ENCODE peak calls at places on chromosomes 4 and X, in nine cellular contexts. L, J, W, B, F, Q, N, V and E are unnamed samples.

GRCh38 chr4:48985976-48986653 is at the start of gene CWH43:
- DNase-seq in W (no peak), F (peak), N (no peak), L (no peak), V (no peak), Q (no peak), B (no peak), J (peak), E (no peak)

GRCh38 chr4:101393256-101393655 is 45.9 kb upstream of the PPP3CA start:
- DNase-seq in V (no peak), F (peak), W (peak), Q (peak), J (no peak), B (no peak), N (no peak), L (peak), E (no peak)

GRCh38 chrX:152245231-152245630 is 106.9 kb upstream of the MAGEA10 start:
- DNase-seq in N (no peak), V (no peak), W (peak), B (no peak), L (peak), F (peak), Q (no peak), J (no peak), E (no peak)

GRCh38 chrX:40303256-40304077 is 205.7 kb upstream of the BCOR start:
- DNase-seq in Q (no peak), W (no peak), V (no peak), F (no peak), L (no peak), N (no peak), J (no peak), B (no peak), E (no peak)

GRCh38 chr4:186840222-186840701 is 116.6 kb upstream of the FAT1 start:
- DNase-seq in Q (no peak), L (peak), F (no peak), J (no peak), V (peak), B (no peak), N (peak), W (no peak), E (no peak)

GRCh38 chrX:30949554-30949953 is 60.5 kb upstream of the TAB3 start:
- DNase-seq in N (no peak), B (no peak), Q (no peak), W (no peak), J (peak), V (no peak), L (no peak), F (no peak), E (no peak)

GRCh38 chrX:108735680-108736508 is 469 bp downstream of the IRS4 start:
- DNase-seq in L (no peak), J (no peak), N (no peak), Q (no peak), W (peak), B (no peak), V (no peak), F (no peak), E (no peak)

GRCh38 chr4:182536221-182536620 is 293.0 kb downstream of the TENM3 start:
- DNase-seq in Q (no peak), N (no peak), V (no peak), B (no peak), W (no peak), F (no peak), J (peak), L (no peak), E (no peak)

GRCh38 chr4:1676605-1677525 is 7.2 kb downstream of the FAM53A start:
- DNase-seq in J (no peak), W (no peak), V (no peak), F (no peak), L (no peak), N (no peak), Q (no peak), B (no peak), E (no peak)

DNA sequence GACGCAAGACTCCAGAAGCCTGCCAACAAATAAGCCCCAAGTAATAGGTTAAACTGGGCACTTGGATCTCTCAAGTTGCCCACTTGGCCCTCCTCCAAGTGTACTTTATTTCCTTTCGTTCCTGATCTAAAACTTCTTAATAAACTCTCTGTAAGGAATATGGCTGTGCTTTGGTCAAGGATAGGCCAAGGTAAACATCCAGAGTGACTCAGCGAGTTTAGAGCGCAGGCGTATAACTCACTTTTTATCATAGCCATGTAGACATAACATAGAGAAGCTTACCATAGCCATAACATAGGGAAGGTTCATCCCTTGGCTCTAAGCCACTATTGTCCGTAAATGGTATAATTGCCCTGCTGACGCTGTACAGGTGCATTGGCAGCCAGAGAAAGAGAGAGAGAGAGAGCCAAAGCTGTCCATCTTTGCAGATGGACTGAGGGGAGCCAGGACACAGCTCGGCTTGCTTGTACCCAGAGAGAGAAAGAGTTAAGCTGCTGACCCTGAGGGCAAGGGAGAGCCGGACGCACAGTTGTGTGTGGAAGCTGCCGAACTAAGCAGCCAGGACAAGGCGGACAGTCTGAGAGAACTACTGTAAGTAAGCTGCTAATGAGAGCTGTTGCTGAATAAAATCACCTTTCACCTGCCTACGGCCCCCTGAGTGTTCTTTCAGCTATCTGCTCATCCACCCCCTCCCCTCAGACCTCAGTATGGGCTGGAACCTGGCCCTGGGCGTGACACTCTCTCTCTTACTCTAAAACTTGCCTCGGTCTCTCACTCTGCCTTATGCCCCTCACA is 1.8 kb downstream of the TLR1 start:
- DNase-seq in J (peak), V (no peak), F (peak), Q (no peak), B (no peak), N (no peak), W (no peak), L (no peak), E (no peak)
- H3K4me3 ChIP-seq in J (no peak), V (peak), F (no peak), Q (no peak), B (no peak), N (no peak), W (no peak), L (no peak), E (no peak)

GRCh38 chr4:107989162-107989536 is 540 bp upstream of the HADH start:
- DNase-seq in Q (peak), L (no peak), N (no peak), W (no peak), B (no peak), F (no peak), J (no peak), V (no peak), E (no peak)

GRCh38 chr4:107994894-107995293 is 5.2 kb downstream of the HADH start:
- DNase-seq in F (no peak), V (no peak), W (no peak), L (no peak), Q (no peak), N (no peak), B (no peak), J (no peak), E (no peak)

GRCh38 chr4:107989537-107990386 is at the start of gene HADH:
- DNase-seq in N (peak), L (peak), V (peak), W (peak), Q (peak), F (peak), B (peak), J (peak), E (peak)

GRCh38 chr4:107993969-107994368 is 4.3 kb downstream of the HADH start:
- DNase-seq in W (no peak), F (no peak), J (no peak), B (no peak), L (no peak), N (no peak), V (no peak), Q (no peak), E (no peak)

GRCh38 chr4:107991945-107992625 is 2.4 kb downstream of the HADH start:
- DNase-seq in B (no peak), F (no peak), J (no peak), V (no peak), W (no peak), L (peak), N (no peak), Q (peak), E (no peak)
- H3K4me3 ChIP-seq in B (no peak), F (peak), J (no peak), V (no peak), W (no peak), L (no peak), N (no peak), Q (no peak), E (no peak)

GRCh38 chrX:103584606-103585005 is 709 bp upstream of the TCEAL4 start:
- DNase-seq in J (peak), W (no peak), V (no peak), F (peak), B (no peak), L (no peak), N (no peak), Q (no peak), E (no peak)
- H3K4me3 ChIP-seq in J (peak), W (peak), V (peak), F (peak), B (no peak), L (no peak), N (no peak), Q (no peak), E (peak)

GRCh38 chrX:17564689-17565409 is 172.4 kb upstream of the SCML1 start:
- DNase-seq in N (no peak), B (no peak), F (no peak), V (no peak), Q (no peak), W (peak), L (peak), J (no peak), E (no peak)

GRCh38 chrX:17563076-17563475 is 174.2 kb upstream of the SCML1 start:
- DNase-seq in B (no peak), L (no peak), N (no peak), W (no peak), V (no peak), J (no peak), Q (no peak), F (peak), E (no peak)

GRCh38 chrX:17560385-17560784 is 176.9 kb upstream of the SCML1 start:
- DNase-seq in B (no peak), W (peak), Q (no peak), F (peak), J (no peak), V (no peak), L (no peak), N (no peak), E (no peak)

GRCh38 chrX:17563515-17563914 is 173.8 kb upstream of the SCML1 start:
- DNase-seq in J (no peak), F (peak), W (peak), L (peak), N (no peak), V (no peak), Q (no peak), B (no peak), E (no peak)

DNA sequence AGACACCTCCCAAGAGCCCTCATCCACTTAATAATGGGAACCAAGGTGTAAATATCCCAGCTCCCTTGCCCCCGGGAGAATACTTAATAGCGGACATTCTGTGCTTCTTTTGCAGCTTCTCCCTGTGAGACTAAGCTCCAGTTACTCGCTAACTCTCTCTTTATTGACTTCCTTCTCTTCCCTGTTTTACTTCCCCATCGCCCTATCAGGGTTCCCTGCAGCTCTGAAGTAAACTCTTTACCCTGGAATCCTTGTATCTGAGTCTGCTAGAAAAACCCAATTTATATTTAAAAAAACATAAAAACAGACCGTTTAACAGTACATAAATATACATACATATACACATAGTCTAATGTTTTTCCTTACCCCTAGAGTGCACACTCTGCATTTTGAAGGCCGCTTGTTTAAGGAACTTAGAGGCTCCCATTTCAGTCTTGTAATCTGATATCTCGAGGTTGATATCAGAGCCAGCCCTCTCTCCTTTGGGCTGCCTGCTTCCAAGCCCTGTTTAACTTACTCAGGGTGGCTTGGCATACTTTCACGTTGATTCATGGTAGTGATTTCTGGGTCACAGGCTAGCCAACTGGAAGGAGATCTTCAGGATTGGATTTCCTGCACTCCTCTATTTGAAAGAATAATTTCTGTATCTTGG is 177.4 kb upstream of the SCML1 start:
- DNase-seq in F (peak), N (peak), B (no peak), J (peak), V (no peak), L (peak), W (peak), Q (no peak), E (no peak)
- H3K4me3 ChIP-seq in F (peak), N (no peak), B (no peak), J (peak), V (no peak), L (no peak), W (no peak), Q (no peak), E (no peak)

DNA sequence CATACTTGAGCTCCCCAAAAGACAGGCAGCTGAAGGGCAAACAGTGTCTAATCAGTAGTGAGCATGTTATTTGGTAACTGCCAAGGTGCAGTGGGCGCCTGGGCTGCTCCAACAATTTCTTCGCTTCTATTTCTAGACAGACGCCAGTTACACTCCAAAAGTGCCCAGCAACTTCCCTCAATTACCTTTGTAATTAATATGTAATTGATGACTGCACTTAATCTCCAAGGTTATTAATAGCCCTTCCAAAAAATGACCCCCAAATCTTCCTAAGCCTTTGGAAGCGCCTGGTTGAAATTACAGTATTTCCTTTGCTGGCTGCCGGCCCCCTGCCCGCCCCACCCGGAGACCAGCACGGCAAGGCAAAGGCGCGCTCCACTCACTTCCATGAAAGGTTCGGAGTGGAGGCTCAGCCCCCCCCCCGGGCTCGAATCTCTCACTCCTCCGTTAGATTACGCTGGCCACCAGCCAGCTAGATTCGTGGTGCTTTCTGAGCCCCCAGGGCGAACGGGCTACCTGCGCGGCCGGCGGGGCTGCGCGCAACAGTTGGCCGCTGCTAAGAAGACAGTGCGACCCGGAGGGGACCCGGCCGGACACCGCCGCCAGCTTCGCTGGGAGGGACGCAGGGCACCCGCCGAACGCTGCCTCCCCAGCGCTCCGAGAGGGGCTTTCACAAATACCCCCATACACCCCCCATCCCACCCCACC is 1.9 kb downstream of the GPC4 start:
- DNase-seq in W (no peak), F (no peak), Q (no peak), L (no peak), N (no peak), B (no peak), J (peak), V (no peak), E (no peak)
- H3K4me3 ChIP-seq in W (peak), F (peak), Q (peak), L (peak), N (no peak), B (no peak), J (peak), V (peak), E (peak)

GRCh38 chrX:101079736-101080135 is 1.1 kb downstream of the TMEM35A start:
- DNase-seq in B (no peak), L (no peak), J (peak), V (no peak), Q (no peak), F (no peak), W (no peak), N (no peak), E (no peak)
- H3K4me3 ChIP-seq in B (no peak), L (no peak), J (peak), V (peak), Q (no peak), F (no peak), W (no peak), N (peak), E (peak)